ENCODE peak calls at places on chromosomes 3 and 15, in ten cellular contexts. Y is iPS-NIHi11, U is DMS79 treated with DMSO at 0.1 percent for 48 hours, P is HuH-7, S is heart left ventricle, I is cardiac fibroblast, M is AML-193, G is nephron progenitor cell, R is fibroblast of the aortic adventitia, H is pancreas. O is an unnamed sample.

GRCh38 chr3:32239638-32240550 is 1.4 kb downstream of the CMTM8 start:
- DNase-seq in Y (peak; percentile 50), U (peak; percentile 15), P (peak; percentile 88), S (no peak), I (peak; percentile 32), M (no peak), G (peak; percentile 16), R (no peak), H (peak; percentile 60), O (no peak)

GRCh38 chr3:14126017-14126902 is 1.4 kb downstream of the TMEM43 start:
- DNase-seq in Y (no peak), U (no peak), P (peak; percentile 6), S (no peak), I (no peak), M (no peak), G (no peak), R (no peak), H (peak; percentile 11), O (no peak)

GRCh38 chr3:136802481-136802996 is 16.4 kb upstream of the SLC35G2 start:
- DNase-seq in Y (no peak), U (peak; percentile 80), P (no peak), S (peak; percentile 44), I (peak; percentile 51), M (no peak), G (no peak), R (peak; percentile 19), H (peak; percentile 15), O (peak; percentile 55)

GRCh38 chr3:194364652-194365434 is 4.7 kb downstream of the LRRC15 start:
- DNase-seq in Y (peak; percentile 46), U (peak; percentile 71), P (no peak), S (peak; percentile 27), I (peak; percentile 45), M (no peak), G (peak; percentile 48), R (peak; percentile 57), H (peak; percentile 27), O (peak; percentile 97)

GRCh38 chr3:43996379-43997301 is 245.0 kb upstream of the TOPAZ1 start:
- DNase-seq in Y (peak; percentile 52), U (peak; percentile 16), P (no peak), S (no peak), I (peak; percentile 59), M (no peak), G (peak; percentile 62), R (peak; percentile 46), H (peak; percentile 20), O (peak; percentile 83)

GRCh38 chr3:5136619-5137429 is 14.7 kb downstream of the ARL8B start:
- DNase-seq in Y (peak; percentile 35), U (no peak), P (peak; percentile 42), S (no peak), I (peak; percentile 37), M (peak; percentile 76), G (no peak), R (peak; percentile 35), H (no peak), O (no peak)

GRCh38 chr3:11240496-11240895 is 31.7 kb upstream of the ATG7 start:
- DNase-seq in Y (no peak), U (no peak), P (no peak), S (no peak), I (no peak), M (no peak), G (no peak), R (no peak), H (no peak), O (no peak)

GRCh38 chr3:170469151-170470062 is 50.7 kb downstream of the CLDN11 start:
- DNase-seq in Y (no peak), U (peak; percentile 88), P (no peak), S (no peak), I (no peak), M (no peak), G (peak; percentile 27), R (peak; percentile 73), H (no peak), O (no peak)

GRCh38 chr3:152127058-152127457 is 141.7 kb upstream of the MBNL1 start:
- DNase-seq in Y (no peak), U (no peak), P (no peak), S (no peak), I (no peak), M (no peak), G (no peak), R (no peak), H (no peak), O (no peak)

GRCh38 chr3:134369231-134369741 is 5.0 kb downstream of the AMOTL2 start:
- DNase-seq in Y (no peak), U (no peak), P (no peak), S (no peak), I (peak; percentile 90), M (no peak), G (no peak), R (peak; percentile 78), H (no peak), O (peak; percentile 82)

GRCh38 chr3:175246766-175247165 is 387.6 kb downstream of the NAALADL2 start:
- DNase-seq in Y (no peak), U (no peak), P (no peak), S (no peak), I (peak; percentile 12), M (no peak), G (no peak), R (no peak), H (no peak), O (no peak)

GRCh38 chr15:52681441-52681840 is 2.3 kb upstream of the ATOSA start:
- DNase-seq in Y (no peak), U (no peak), P (no peak), S (no peak), I (no peak), M (no peak), G (no peak), R (no peak), H (no peak), O (no peak)

GRCh38 chr3:142276780-142277179 is 51.4 kb upstream of the GK5 start:
- DNase-seq in Y (no peak), U (no peak), P (no peak), S (no peak), I (peak; percentile 88), M (peak; percentile 87), G (no peak), R (peak; percentile 96), H (no peak), O (no peak)

GRCh38 chr15:67189326-67190051 is 65.0 kb downstream of the AAGAB start:
- DNase-seq in Y (no peak), U (no peak), P (no peak), S (peak; percentile 81), I (no peak), M (no peak), G (no peak), R (peak; percentile 94), H (no peak), O (no peak)

GRCh38 chr3:191236635-191237034 is 37.6 kb downstream of the OSTN start:
- DNase-seq in Y (no peak), U (no peak), P (no peak), S (no peak), I (peak; percentile 79), M (no peak), G (no peak), R (peak; percentile 60), H (no peak), O (no peak)

GRCh38 chr15:70627322-70627721 is 136.0 kb downstream of the UACA start:
- DNase-seq in Y (no peak), U (no peak), P (no peak), S (no peak), I (no peak), M (no peak), G (no peak), R (no peak), H (no peak), O (no peak)

GRCh38 chr3:33787328-33788009 is 11.0 kb upstream of the PDCD6IP start:
- DNase-seq in Y (peak; percentile 65), U (peak; percentile 18), P (peak; percentile 69), S (peak; percentile 46), I (peak; percentile 82), M (peak; percentile 79), G (peak; percentile 58), R (peak; percentile 80), H (peak; percentile 64), O (peak; percentile 87)

GRCh38 chr3:113094514-113094913 is 103.7 kb downstream of the GTPBP8 start:
- DNase-seq in Y (no peak), U (no peak), P (no peak), S (no peak), I (no peak), M (no peak), G (peak; percentile 24), R (no peak), H (no peak), O (no peak)

GRCh38 chr3:112003321-112004080 is 4.8 kb downstream of the TAGLN3 start:
- DNase-seq in Y (no peak), U (no peak), P (no peak), S (no peak), I (no peak), M (no peak), G (no peak), R (no peak), H (no peak), O (no peak)

GRCh38 chr3:136332776-136333175 is 82.6 kb downstream of the PCCB start:
- DNase-seq in Y (no peak), U (no peak), P (no peak), S (no peak), I (peak; percentile 64), M (no peak), G (no peak), R (peak; percentile 61), H (no peak), O (no peak)

GRCh38 chr3:171676600-171677175 is 133.6 kb downstream of the PLD1 start:
- DNase-seq in Y (no peak), U (no peak), P (no peak), S (peak; percentile 23), I (no peak), M (no peak), G (no peak), R (no peak), H (no peak), O (no peak)

GRCh38 chr3:149199474-149199873 is 22.2 kb downstream of the CP start:
- DNase-seq in Y (peak; percentile 12), U (peak; percentile 21), P (no peak), S (no peak), I (peak; percentile 37), M (no peak), G (no peak), R (peak; percentile 16), H (no peak), O (no peak)

GRCh38 chr3:76565496-76566210 is 474.2 kb upstream of the ROBO2 start:
- DNase-seq in Y (no peak), U (no peak), P (no peak), S (no peak), I (no peak), M (no peak), G (no peak), R (no peak), H (no peak), O (no peak)

GRCh38 chr15:40266828-40267304 is 16.0 kb downstream of the ANKRD63 start:
- DNase-seq in Y (no peak), U (no peak), P (no peak), S (no peak), I (peak; percentile 95), M (no peak), G (no peak), R (peak; percentile 92), H (no peak), O (peak; percentile 96)

GRCh38 chr3:50519471-50520089 is 16.1 kb upstream of the CACNA2D2 start:
- DNase-seq in Y (peak; percentile 77), U (peak; percentile 54), P (peak; percentile 93), S (peak; percentile 46), I (peak; percentile 52), M (peak; percentile 62), G (peak; percentile 83), R (peak; percentile 39), H (peak; percentile 80), O (peak; percentile 89)

GRCh38 chr3:30644615-30645014 is 38.2 kb downstream of the TGFBR2 start:
- DNase-seq in Y (no peak), U (no peak), P (no peak), S (peak; percentile 63), I (peak; percentile 86), M (peak; percentile 73), G (no peak), R (peak; percentile 88), H (peak; percentile 19), O (no peak)

GRCh38 chr15:51938286-51938685 is 33.3 kb downstream of the LEO1 start:
- DNase-seq in Y (no peak), U (no peak), P (no peak), S (no peak), I (no peak), M (no peak), G (no peak), R (no peak), H (no peak), O (peak; percentile 59)

GRCh38 chr15:34644061-34644460 is 60.6 kb upstream of the GOLGA8B start:
- DNase-seq in Y (no peak), U (no peak), P (no peak), S (no peak), I (peak; percentile 96), M (no peak), G (no peak), R (peak; percentile 56), H (no peak), O (no peak)

O was measured in islet precursor cell.